ENCODE peak calls at places on chromosome 10, in four cellular contexts. One of them, this sample, is unnamed.
A peak's percentile ranks its signal among the peaks of the same experiment; 100 is the strongest.

GRCh38 chr10:27152687-27153086 is 1.5 kb downstream of the YME1L1 start:
- DNase-seq in K562: no peak
- DNase-seq in GM23338: no peak
- DNase-seq in HepG2: no peak
- DNase-seq in this sample: no peak

GRCh38 chr10:131090761-131091661 is 220.5 kb downstream of the TCERG1L start:
- DNase-seq in GM23338: no peak
- DNase-seq in K562: no peak
- DNase-seq in HepG2: no peak
- DNase-seq in this sample: no peak

GRCh38 chr10:88108115-88108610 is 244.7 kb downstream of the PTEN start:
- DNase-seq in K562: no peak
- DNase-seq in HepG2: no peak
- DNase-seq in GM23338: no peak
- DNase-seq in this sample: peak; percentile 94

GRCh38 chr10:84903320-84903719 is 574.9 kb downstream of the CCSER2 start:
- DNase-seq in GM23338: no peak
- DNase-seq in HepG2: no peak
- DNase-seq in K562: no peak
- DNase-seq in this sample: no peak

GRCh38 chr10:1070939-1071338 is 14.8 kb downstream of the WDR37 start:
- DNase-seq in K562: no peak
- DNase-seq in GM23338: peak; percentile 57
- DNase-seq in HepG2: no peak
- DNase-seq in this sample: no peak

GRCh38 chr10:92760609-92761008 is 70.9 kb downstream of the HHEX start:
- DNase-seq in GM23338: no peak
- DNase-seq in HepG2: no peak
- DNase-seq in K562: no peak
- DNase-seq in this sample: no peak

GRCh38 chr10:380313-380955 is 245.2 kb downstream of the ZMYND11 start:
- DNase-seq in HepG2: no peak
- DNase-seq in K562: no peak
- DNase-seq in GM23338: no peak
- DNase-seq in this sample: no peak

GRCh38 chr10:121033371-121033770 is 182.2 kb downstream of the WDR11 start:
- DNase-seq in GM23338: no peak
- DNase-seq in K562: no peak
- DNase-seq in HepG2: no peak
- DNase-seq in this sample: no peak

GRCh38 chr10:15661574-15661973 is 58.1 kb downstream of the ITGA8 start:
- DNase-seq in K562: no peak
- DNase-seq in HepG2: no peak
- DNase-seq in GM23338: no peak
- DNase-seq in this sample: no peak

GRCh38 chr10:58152698-58153263 is 114.9 kb downstream of the IPMK start:
- DNase-seq in GM23338: peak; percentile 88
- DNase-seq in HepG2: peak; percentile 51
- DNase-seq in K562: peak; percentile 39
- DNase-seq in this sample: no peak

GRCh38 chr10:79239275-79239779 is 107.9 kb upstream of the PPIF start:
- DNase-seq in GM23338: peak; percentile 67
- DNase-seq in K562: peak; percentile 67
- DNase-seq in HepG2: no peak
- DNase-seq in this sample: no peak

GRCh38 chr10:117135026-117135372 is 3.1 kb downstream of the VAX1 start:
- DNase-seq in GM23338: peak; percentile 43
- DNase-seq in K562: no peak
- DNase-seq in HepG2: no peak
- DNase-seq in this sample: no peak

GRCh38 chr10:117132751-117133231 is 5.3 kb downstream of the VAX1 start:
- DNase-seq in K562: no peak
- DNase-seq in GM23338: peak; percentile 68
- DNase-seq in HepG2: no peak
- DNase-seq in this sample: no peak

GRCh38 chr10:117133273-117134083 is 4.6 kb downstream of the VAX1 start:
- DNase-seq in K562: no peak
- DNase-seq in GM23338: peak; percentile 39
- DNase-seq in HepG2: no peak
- DNase-seq in this sample: no peak

GRCh38 chr10:117135480-117136140 is 2.5 kb downstream of the VAX1 start:
- DNase-seq in GM23338: no peak
- DNase-seq in K562: no peak
- DNase-seq in HepG2: no peak
- DNase-seq in this sample: no peak

DNA sequence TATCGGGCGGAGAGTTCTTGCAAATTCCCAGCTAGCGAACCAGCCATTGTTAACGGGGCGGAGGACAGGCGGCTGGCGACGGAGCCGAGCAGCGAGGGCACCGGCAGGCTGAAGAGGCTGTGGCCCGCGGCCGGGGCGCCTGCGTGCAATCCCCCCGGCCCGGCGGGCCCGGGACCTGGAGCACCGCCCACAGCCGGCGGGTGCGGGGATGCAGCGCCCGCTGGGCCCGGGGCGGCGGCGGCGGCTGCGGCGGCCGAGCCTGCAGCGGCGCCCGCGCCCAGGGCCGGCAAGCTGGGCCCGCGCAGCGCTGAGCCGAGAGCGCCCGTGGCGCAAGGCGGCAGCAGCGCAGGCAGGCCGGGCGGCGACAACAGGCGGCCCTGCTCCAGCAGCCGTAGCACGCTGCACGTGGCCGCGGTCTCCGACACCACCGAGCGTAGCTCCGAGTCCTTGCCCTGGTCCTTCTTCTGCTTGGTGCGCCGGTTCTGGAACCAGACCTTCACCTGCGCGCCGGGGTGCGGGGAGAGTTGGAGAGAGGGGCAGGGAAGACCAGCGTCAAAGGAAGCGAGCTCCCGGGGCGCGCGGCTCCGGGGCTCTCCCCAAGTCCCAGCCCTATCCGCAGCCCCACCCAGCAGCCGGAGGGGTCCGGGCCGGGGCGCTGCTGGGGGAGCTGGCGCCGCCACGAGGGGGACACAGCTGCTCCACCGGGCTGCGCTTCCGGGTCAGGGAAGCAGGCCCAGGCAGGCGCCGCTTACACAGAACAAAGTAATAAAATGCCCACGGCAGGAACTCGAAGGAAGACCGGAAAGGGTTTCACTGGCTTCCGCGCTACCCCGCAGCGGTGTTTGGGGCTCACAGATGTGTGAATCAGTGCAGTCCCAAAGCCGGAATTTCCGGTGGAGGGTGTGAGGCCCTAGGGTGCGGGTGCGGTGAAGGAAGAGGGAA is 3.7 kb downstream of the VAX1 start:
- DNase-seq in HepG2: no peak
- DNase-seq in K562: no peak
- DNase-seq in GM23338: peak; percentile 56
- DNase-seq in this sample: no peak
- TF ChIP-seq EZH2 in HepG2: no peak
- TF ChIP-seq EZH2 in K562: no peak
- TF ChIP-seq EZH2 in GM23338: peak; percentile 92
- TF ChIP-seq EZH2 in this sample: no peak

GRCh38 chr10:55263327-55263726 is 462.3 kb upstream of the PCDH15 start:
- DNase-seq in K562: no peak
- DNase-seq in GM23338: no peak
- DNase-seq in HepG2: no peak
- DNase-seq in this sample: no peak
- TF ChIP-seq JUNB in K562: no peak
- TF ChIP-seq JUNB in GM23338: no peak
- TF ChIP-seq JUNB in HepG2: no peak
- TF ChIP-seq JUNB in this sample: no peak

GRCh38 chr10:101123815-101124617 is 7.1 kb upstream of the TLX1 start:
- DNase-seq in GM23338: no peak
- DNase-seq in K562: no peak
- DNase-seq in HepG2: no peak
- DNase-seq in this sample: no peak
- TF ChIP-seq EZH2 in GM23338: peak; percentile 46
- TF ChIP-seq EZH2 in K562: no peak
- TF ChIP-seq EZH2 in HepG2: no peak
- TF ChIP-seq EZH2 in this sample: peak; percentile 73

DNA sequence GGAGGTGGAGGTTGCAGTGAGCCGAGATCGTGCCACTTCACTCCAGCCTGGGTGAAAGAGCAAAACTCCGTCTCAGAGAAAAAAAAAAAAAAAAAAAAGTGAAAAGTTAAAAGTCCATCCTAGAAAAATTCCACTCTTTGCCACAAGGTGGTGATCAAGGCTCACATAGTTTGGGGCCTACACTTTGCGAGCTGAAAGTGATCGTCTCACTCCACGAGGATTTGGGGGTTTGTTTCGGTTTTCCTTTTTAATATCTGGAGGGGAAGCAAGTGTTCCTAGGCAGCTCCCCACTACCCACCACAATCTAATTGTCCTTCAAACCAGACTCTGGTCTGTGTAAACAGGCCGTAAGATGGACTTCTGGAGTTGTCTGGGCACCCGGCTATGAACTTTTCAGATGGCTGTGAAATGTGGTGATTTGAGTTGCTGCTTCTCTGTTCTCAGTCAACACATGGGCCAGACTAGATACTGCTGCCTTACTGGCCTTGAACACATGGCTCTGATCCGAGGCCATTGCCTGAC is 27.1 kb downstream of the PRLHR start:
- DNase-seq in HepG2: peak; percentile 59
- DNase-seq in K562: peak; percentile 47
- DNase-seq in GM23338: peak; percentile 81
- DNase-seq in this sample: peak; percentile 17
- TF ChIP-seq JUNB in HepG2: no peak
- TF ChIP-seq JUNB in K562: no peak
- TF ChIP-seq JUNB in GM23338: no peak
- TF ChIP-seq JUNB in this sample: no peak

DNA sequence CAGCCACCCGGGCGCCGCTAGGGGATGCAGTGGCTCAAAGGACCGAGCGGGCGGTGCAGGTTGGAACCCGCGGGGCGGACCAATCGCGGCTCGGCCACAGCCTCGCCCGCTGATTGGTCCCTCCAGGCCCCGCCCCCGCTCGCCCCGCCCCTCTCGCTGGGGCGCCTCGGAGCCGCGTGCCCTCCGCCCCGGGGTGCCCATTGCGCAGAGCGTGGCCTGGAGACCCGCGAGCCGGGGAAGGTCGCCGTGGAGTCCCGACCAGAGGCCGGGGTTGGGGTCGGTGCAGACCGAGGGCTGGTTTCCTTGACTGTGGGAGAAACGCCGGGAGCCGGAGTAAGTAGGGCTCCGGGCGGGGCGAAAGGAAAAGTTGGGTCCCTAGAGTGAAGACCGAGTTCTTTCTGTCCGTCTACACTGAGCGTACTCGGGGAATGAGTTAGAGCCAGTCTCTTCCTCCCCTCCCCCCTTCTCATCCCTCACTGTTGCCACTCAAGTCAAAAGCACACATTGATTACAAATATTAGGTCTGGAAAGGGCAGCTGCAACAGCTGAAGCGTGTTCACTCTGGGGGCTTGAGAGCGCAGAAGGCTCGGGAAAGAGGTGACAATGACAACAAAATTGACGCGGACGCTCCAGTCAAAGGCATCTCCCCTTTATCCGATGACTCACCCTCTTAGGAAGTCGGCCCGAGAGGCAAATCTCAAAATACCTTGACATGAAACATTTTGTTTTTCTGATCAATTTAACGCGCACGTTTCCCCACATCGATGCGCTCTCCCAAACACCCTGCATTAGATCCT is 844 bp upstream of the GATA3 start:
- DNase-seq in HepG2: no peak
- DNase-seq in GM23338: peak; percentile 95
- DNase-seq in K562: peak; percentile 95
- DNase-seq in this sample: no peak
- TF ChIP-seq EZH2 in HepG2: no peak
- TF ChIP-seq EZH2 in GM23338: peak; percentile 73
- TF ChIP-seq EZH2 in K562: no peak
- TF ChIP-seq EZH2 in this sample: no peak